ENCODE peak calls at places on chromosome 7, in five cellular contexts. Q is A549; A is GM23248; U is NCI-H748 treated with DMSO at 0.1 percent for 48 hours; O is activated naive CD8-positive, alpha-beta T cell treated with anti-CD3 and anti-CD28 coated beads, Interleukin-2, amount 50 U/mL, for 16 hours. J is an unnamed sample.

GRCh38 chr7:156732091-156732621 is 91.6 kb downstream of the RNF32 start:
- DNase-seq in U (no peak), O (no peak), A (peak), Q (no peak), J (no peak)

GRCh38 chr7:18961997-18962396 is 155.4 kb downstream of the TWIST1 start:
- DNase-seq in A (peak), O (no peak), Q (no peak), U (no peak), J (no peak)

GRCh38 chr7:2635810-2636701 is 4.3 kb downstream of the TTYH3 start:
- DNase-seq in U (no peak), Q (no peak), O (no peak), A (no peak), J (no peak)

GRCh38 chr7:84091318-84091717 is 103.3 kb downstream of the SEMA3A start:
- DNase-seq in O (no peak), Q (peak), U (no peak), A (no peak), J (no peak)

GRCh38 chr7:34108150-34108549 is 202.8 kb downstream of the BMPER start:
- DNase-seq in O (no peak), A (peak), U (no peak), Q (no peak), J (no peak)

GRCh38 chr7:111788426-111788825 is 226.1 kb upstream of the IMMP2L start:
- DNase-seq in A (no peak), U (no peak), Q (no peak), O (no peak), J (no peak)

GRCh38 chr7:2299131-2299829 is 15.0 kb downstream of the SNX8 start:
- DNase-seq in A (peak), U (no peak), Q (no peak), O (no peak), J (peak)

GRCh38 chr7:100547872-100548271 is 8.9 kb downstream of the AGFG2 start:
- DNase-seq in A (no peak), U (no peak), O (no peak), Q (no peak), J (no peak)

GRCh38 chr7:140160308-140160707 is 16.5 kb downstream of the KDM7A start:
- DNase-seq in O (no peak), A (no peak), U (no peak), Q (no peak), J (no peak)

GRCh38 chr7:131878777-131879176 is 322.3 kb upstream of the PODXL start:
- DNase-seq in A (no peak), U (no peak), O (no peak), Q (no peak), J (no peak)

GRCh38 chr7:32479574-32480200 is 10.5 kb downstream of the LSM5 start:
- DNase-seq in O (no peak), U (peak), A (peak), Q (peak), J (no peak)

GRCh38 chr7:121107923-121108498 is 119.5 kb downstream of the CPED1 start:
- DNase-seq in O (no peak), A (peak), Q (peak), U (peak), J (peak)

GRCh38 chr7:73708961-73709360 is 10.5 kb downstream of the STX1A start:
- DNase-seq in Q (no peak), A (no peak), O (no peak), U (no peak), J (no peak)

GRCh38 chr7:98293265-98293664 is 11.8 kb downstream of the BRI3 start:
- DNase-seq in Q (no peak), U (no peak), A (no peak), O (no peak), J (no peak)